ENCODE peak calls at places on chromosomes 2 and 18, in four cellular contexts. W is ovary, V is breast epithelium, G is HAP-1. T is an unnamed sample.

GRCh38 chr2:134367915-134368911 is 114.3 kb downstream of the MGAT5 start:
- DNase-seq in W (no peak), V (no peak), G (no peak), T (no peak)

GRCh38 chr2:237414056-237414661 is at the start of gene COL6A3:
- DNase-seq in W (peak; percentile 93), V (peak; percentile 34), G (no peak), T (no peak)

GRCh38 chr18:10771053-10771709 is 245.4 kb downstream of the NAPG start:
- DNase-seq in W (no peak), V (no peak), G (no peak), T (no peak)

GRCh38 chr2:98541906-98542305 is 66.4 kb downstream of the COA5 start:
- DNase-seq in W (no peak), V (no peak), G (no peak), T (no peak)

GRCh38 chr2:168312036-168312822 is 64.8 kb upstream of the STK39 start:
- DNase-seq in W (no peak), V (no peak), G (no peak), T (no peak)

GRCh38 chr2:120343433-120344105 is 2.4 kb upstream of the INHBB start:
- DNase-seq in W (peak; percentile 65), V (peak; percentile 81), G (peak; percentile 72), T (peak; percentile 92)

GRCh38 chr2:235618039-235618438 is 124.2 kb downstream of the AGAP1 start:
- DNase-seq in W (no peak), V (no peak), G (no peak), T (no peak)

GRCh38 chr2:172084734-172085459 is 410 bp upstream of the DLX1 start:
- DNase-seq in W (no peak), V (no peak), G (peak; percentile 96), T (peak; percentile 70)

GRCh38 chr2:23387221-23387550 is 2.2 kb downstream of the KLHL29 start:
- DNase-seq in W (no peak), V (no peak), G (no peak), T (no peak)

GRCh38 chr2:126643972-126644371 is 12.0 kb upstream of the GYPC start:
- DNase-seq in W (no peak), V (no peak), G (no peak), T (no peak)

GRCh38 chr2:8488001-8488738 is 193.7 kb upstream of the ID2 start:
- DNase-seq in W (no peak), V (no peak), G (no peak), T (no peak)

GRCh38 chr18:67600181-67600631 is 83.7 kb upstream of the DSEL start:
- DNase-seq in W (no peak), V (no peak), G (no peak), T (no peak)

GRCh38 chr2:43171789-43172188 is 54.6 kb downstream of the ZFP36L2 start:
- DNase-seq in W (peak; percentile 53), V (peak; percentile 44), G (no peak), T (peak; percentile 51)

GRCh38 chr2:238143239-238143951 is 4.9 kb downstream of the KLHL30 start:
- DNase-seq in W (no peak), V (no peak), G (no peak), T (peak; percentile 70)

GRCh38 chr2:111219285-111219684 is 98.6 kb downstream of the BCL2L11 start:
- DNase-seq in W (no peak), V (no peak), G (no peak), T (no peak)

GRCh38 chr2:20449501-20450200 is 2.8 kb downstream of the RHOB start:
- DNase-seq in W (no peak), V (no peak), G (no peak), T (no peak)

GRCh38 chr18:51890762-51891161 is 449.2 kb upstream of the DCC start:
- DNase-seq in W (no peak), V (peak; percentile 35), G (no peak), T (peak; percentile 70)

GRCh38 chr18:58716046-58716766 is 44.9 kb downstream of the MALT1 start:
- DNase-seq in W (no peak), V (no peak), G (no peak), T (no peak)

GRCh38 chr2:58045580-58046334 is 849 bp upstream of the VRK2 start:
- DNase-seq in W (peak; percentile 9), V (no peak), G (no peak), T (no peak)

GRCh38 chr18:43049021-43049420 is 66.5 kb downstream of the RIT2 start:
- DNase-seq in W (no peak), V (no peak), G (no peak), T (no peak)

GRCh38 chr2:25281581-25281980 is 60.1 kb downstream of the DNMT3A start:
- DNase-seq in W (peak; percentile 65), V (peak; percentile 27), G (no peak), T (no peak)

GRCh38 chr2:68234405-68234804 is 17.9 kb downstream of the PPP3R1 start:
- DNase-seq in W (no peak), V (no peak), G (no peak), T (no peak)

GRCh38 chr2:119112230-119112629 is 46.3 kb downstream of the C1QL2 start:
- DNase-seq in W (no peak), V (no peak), G (no peak), T (no peak)

GRCh38 chr2:38907743-38908562 is 18.3 kb downstream of the ARHGEF33 start:
- DNase-seq in W (no peak), V (no peak), G (no peak), T (no peak)

GRCh38 chr2:36478332-36478738 is 119.6 kb downstream of the FEZ2 start:
- DNase-seq in W (no peak), V (peak; percentile 45), G (no peak), T (no peak)

GRCh38 chr2:7745369-7745768 is 828.2 kb downstream of the RNF144A start:
- DNase-seq in W (no peak), V (peak; percentile 44), G (no peak), T (no peak)

GRCh38 chr2:237262838-237263771 is 150.9 kb downstream of the COL6A3 start:
- DNase-seq in W (no peak), V (no peak), G (no peak), T (no peak)

GRCh38 chr2:120503206-120503792 is 157.4 kb downstream of the INHBB start:
- DNase-seq in W (no peak), V (no peak), G (no peak), T (no peak)

DNA sequence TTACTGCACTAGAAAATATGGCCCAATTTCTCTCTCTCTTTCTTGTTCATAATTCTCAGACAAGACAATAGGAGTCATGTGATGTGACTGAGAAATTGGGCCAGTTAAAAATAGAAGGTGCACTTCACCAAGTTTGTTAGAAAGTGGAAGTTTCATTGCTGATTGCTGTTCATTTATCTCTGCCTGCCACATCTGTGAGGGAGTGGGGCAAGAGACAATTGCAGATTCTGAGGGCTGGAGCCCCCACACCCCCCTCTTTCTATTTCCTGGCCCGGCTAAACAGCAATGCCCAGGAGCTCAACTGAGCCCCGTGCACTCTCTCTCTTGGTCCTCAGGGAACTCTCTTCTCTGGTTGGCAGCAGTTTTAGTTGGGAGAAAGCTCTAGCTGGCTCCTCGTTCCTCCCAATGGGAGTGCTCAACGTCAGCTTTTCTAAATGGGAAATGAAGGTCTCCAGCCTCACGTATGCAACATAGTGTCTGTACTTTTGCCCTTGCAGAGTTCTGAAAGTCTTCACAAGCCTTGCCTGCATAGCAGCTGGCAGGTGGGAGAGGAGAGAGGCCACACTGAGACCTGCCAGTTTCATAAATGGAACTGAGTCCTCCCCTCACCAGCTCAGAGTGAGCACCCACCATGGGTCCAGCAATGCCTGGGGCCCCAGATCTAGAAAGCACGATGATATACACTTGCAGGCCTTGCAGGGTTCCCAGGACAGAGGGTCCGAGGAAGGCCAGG is 115.7 kb downstream of the MYCN start:
- DNase-seq in W (no peak), V (no peak), G (no peak), T (no peak)
- H3K9me3 ChIP-seq in W (no peaks in the 10 kb centered on the region), V (no peaks in the 10 kb centered on the region), G (no peaks in the 10 kb centered on the region), T (no peaks in the 10 kb centered on the region)

GRCh38 chr2:13106302-13106701 is 389.6 kb downstream of the TRIB2 start:
- DNase-seq in W (no peak), V (no peak), G (no peak), T (no peak)

GRCh38 chr2:13103778-13104493 is 387.2 kb downstream of the TRIB2 start:
- DNase-seq in W (no peak), V (no peak), G (no peak), T (no peak)

GRCh38 chr2:13109516-13109915 is 392.8 kb downstream of the TRIB2 start:
- DNase-seq in W (no peak), V (no peak), G (no peak), T (no peak)

GRCh38 chr2:13102340-13103063 is 385.8 kb downstream of the TRIB2 start:
- DNase-seq in W (no peak), V (no peak), G (no peak), T (no peak)

DNA sequence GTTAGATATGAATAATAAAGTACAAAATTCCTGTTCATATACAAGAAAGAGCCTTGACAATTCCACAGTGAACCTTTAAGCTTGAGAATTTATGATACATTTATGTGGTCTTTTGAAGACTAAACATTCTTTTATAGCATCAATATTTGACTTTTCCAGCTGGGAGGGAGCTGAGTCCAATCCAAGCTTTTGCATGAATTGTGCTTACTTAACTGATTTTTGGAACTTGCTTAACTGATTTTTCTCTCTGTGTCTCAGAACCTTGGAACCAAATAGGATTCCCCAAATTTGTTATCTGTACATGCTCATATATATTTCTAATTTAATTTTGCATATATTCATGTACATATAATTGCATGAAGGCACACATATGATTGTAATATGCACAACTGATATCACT is 388.0 kb downstream of the TRIB2 start:
- DNase-seq in W (no peak), V (no peak), G (no peak), T (no peak)
- H3K9me3 ChIP-seq in W (no peaks in the 10 kb centered on the region), V (no peaks in the 10 kb centered on the region), G (no peaks in the 10 kb centered on the region), T (no peaks in the 10 kb centered on the region)

GRCh38 chr2:204950695-204951094 is 405.4 kb downstream of the PARD3B start:
- DNase-seq in W (no peak), V (no peak), G (no peak), T (no peak)

GRCh38 chr2:204945376-204945775 is 400.1 kb downstream of the PARD3B start:
- DNase-seq in W (no peak), V (no peak), G (no peak), T (no peak)

GRCh38 chr2:204948822-204949221 is 403.5 kb downstream of the PARD3B start:
- DNase-seq in W (no peak), V (no peak), G (no peak), T (no peak)

GRCh38 chr2:204947448-204947847 is 402.2 kb downstream of the PARD3B start:
- DNase-seq in W (no peak), V (no peak), G (no peak), T (no peak)

DNA sequence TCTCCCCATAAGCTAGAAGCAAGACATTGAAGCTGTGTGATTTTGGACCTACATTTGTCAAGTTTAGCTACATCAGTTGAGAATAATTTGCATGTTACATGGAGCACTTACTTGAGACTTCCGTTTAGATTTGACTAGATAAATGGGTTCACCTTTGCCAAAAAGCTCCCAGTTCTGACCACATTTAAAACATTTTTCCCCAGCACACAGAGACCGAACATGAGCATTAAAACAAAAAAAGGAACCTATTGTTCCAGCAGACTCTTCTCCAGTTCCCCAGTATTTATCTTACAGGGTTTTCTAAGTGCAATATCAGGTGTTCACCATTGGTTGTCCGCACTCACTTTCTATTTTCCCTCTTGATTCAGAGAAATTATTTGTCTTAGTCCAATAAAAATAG is 403.1 kb downstream of the PARD3B start:
- DNase-seq in W (no peak), V (no peak), G (no peak), T (no peak)
- H3K9me3 ChIP-seq in W (no peaks in the 10 kb centered on the region), V (no peaks in the 10 kb centered on the region), G (no peaks in the 10 kb centered on the region), T (no peaks in the 10 kb centered on the region)

DNA sequence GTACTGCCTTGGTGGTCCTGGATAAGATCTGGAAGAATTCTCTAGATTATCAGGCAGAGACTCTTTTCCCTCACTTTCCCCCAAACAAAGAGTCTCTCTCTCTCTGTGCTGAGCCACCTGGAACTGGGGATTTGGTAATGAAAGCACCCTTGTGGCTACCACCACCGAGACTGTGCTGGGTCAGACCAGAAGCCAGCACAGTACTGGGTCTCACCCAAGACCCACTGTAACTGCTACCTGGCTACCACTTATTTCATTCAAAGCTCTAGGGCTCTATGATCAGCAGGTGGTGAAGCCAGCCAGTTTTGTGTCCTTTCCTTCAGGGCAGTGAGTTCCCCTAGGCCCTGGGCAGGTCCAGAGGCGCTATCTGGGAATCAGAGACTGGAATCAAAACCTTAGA is 269.6 kb upstream of the CWC22 start:
- DNase-seq in W (no peak), V (no peak), G (no peak), T (no peak)
- H3K9me3 ChIP-seq in W (no peaks in the 10 kb centered on the region), V (no peaks in the 10 kb centered on the region), G (no peaks in the 10 kb centered on the region), T (no peaks in the 10 kb centered on the region)